ENCODE peak calls at places on chromosomes 4 and X, in four cellular contexts. H is H1, Z is HCT116, J is WTC11. F is an unnamed sample.

GRCh38 chr4:132605551-132605950 is 543.5 kb upstream of the PCDH10 start:
- DNase-seq in H (no peak), Z (no peak), J (no peak), F (no peak)

GRCh38 chrX:3175659-3176438 is 134.6 kb downstream of the ARSF start:
- DNase-seq in H (no peak), Z (no peak), J (no peak), F (no peak)

GRCh38 chr4:140893939-140894338 is 137.8 kb upstream of the TBC1D9 start:
- DNase-seq in H (no peak), Z (no peak), J (no peak), F (no peak)

GRCh38 chr4:1234296-1234695 is 14.6 kb downstream of the CTBP1 start:
- DNase-seq in H (no peak), Z (no peak), J (no peak), F (no peak)

GRCh38 chrX:4805559-4805958 is 1092.1 kb upstream of the PRKX start:
- DNase-seq in H (no peak), Z (no peak), J (no peak), F (peak)

GRCh38 chrX:101617211-101618191 is at the start of gene ARMCX6:
- DNase-seq in H (no peak), Z (peak), J (peak), F (peak)

GRCh38 chrX:154457491-154458115 is 478 bp upstream of the PLXNA3 start:
- DNase-seq in H (no peak), Z (no peak), J (peak), F (no peak)

GRCh38 chr4:90904018-90904417 is 776.8 kb downstream of the CCSER1 start:
- DNase-seq in H (no peak), Z (no peak), J (no peak), F (no peak)

GRCh38 chr4:39353478-39354177 is 12.5 kb downstream of the RFC1 start:
- DNase-seq in H (no peak), Z (no peak), J (no peak), F (no peak)

GRCh38 chrX:65017464-65017863 is 41.2 kb upstream of the ZC4H2 start:
- DNase-seq in H (no peak), Z (no peak), J (no peak), F (no peak)

GRCh38 chr4:60195256-60195655 is 1004.9 kb upstream of the ADGRL3 start:
- DNase-seq in H (no peak), Z (no peak), J (no peak), F (no peak)

GRCh38 chr4:78517050-78517652 is 34.4 kb upstream of the ANXA3 start:
- DNase-seq in H (no peak), Z (no peak), J (no peak), F (peak)

GRCh38 chr4:108943971-108944370 is 181.1 kb upstream of the ETNPPL start:
- DNase-seq in H (no peak), Z (no peak), J (no peak), F (no peak)

GRCh38 chrX:25015486-25016360 is at the start of gene ARX:
- DNase-seq in H (no peak), Z (peak), J (peak), F (peak)

GRCh38 chrX:132022863-132023116 is 312 bp upstream of the STK26 start:
- DNase-seq in H (peak), Z (no peak), J (no peak), F (no peak)

GRCh38 chr4:20126906-20127305 is 124.8 kb upstream of the SLIT2 start:
- DNase-seq in H (no peak), Z (no peak), J (no peak), F (no peak)

GRCh38 chr4:98662055-98662453 is 3.6 kb upstream of the TSPAN5 start:
- DNase-seq in H (no peak), Z (no peak), J (no peak), F (no peak)

GRCh38 chr4:2535386-2536192 is 858 bp upstream of the FAM193A start:
- DNase-seq in H (no peak), Z (no peak), J (peak), F (peak)

GRCh38 chrX:109890910-109891502 is 111.9 kb upstream of the TMEM164 start:
- DNase-seq in H (peak), Z (peak), J (peak), F (peak)

GRCh38 chr4:5079581-5079980 is 28.3 kb downstream of the STK32B start:
- DNase-seq in H (no peak), Z (no peak), J (no peak), F (no peak)

GRCh38 chr4:99404595-99405287 is 30.4 kb downstream of the ADH7 start:
- DNase-seq in H (no peak), Z (peak), J (no peak), F (no peak)

GRCh38 chrX:21812628-21813027 is 26.8 kb upstream of the MBTPS2 start:
- DNase-seq in H (no peak), Z (no peak), J (no peak), F (no peak)

GRCh38 chrX:140712413-140713173 is 3.0 kb downstream of the LINC00632 start:
- DNase-seq in H (peak), Z (no peak), J (peak), F (no peak)

GRCh38 chrX:38798956-38799355 is 2.3 kb upstream of the MID1IP1 start:
- DNase-seq in H (no peak), Z (no peak), J (no peak), F (no peak)

GRCh38 chr4:184648220-184649025 is 824 bp downstream of the CASP3 start:
- DNase-seq in H (no peak), Z (no peak), J (peak), F (peak)

GRCh38 chrX:129654652-129655546 is at the start of gene APLN:
- DNase-seq in H (no peak), Z (no peak), J (peak), F (no peak)

GRCh38 chr4:88027611-88028608 is 20.5 kb downstream of the PKD2 start:
- DNase-seq in H (no peak), Z (no peak), J (no peak), F (no peak)

GRCh38 chr4:74777531-74777930 is 16.8 kb downstream of the BTC start:
- DNase-seq in H (no peak), Z (no peak), J (no peak), F (no peak)

GRCh38 chr4:53659112-53659511 is 67.8 kb upstream of the LNX1 start:
- DNase-seq in H (no peak), Z (no peak), J (no peak), F (no peak)

GRCh38 chr4:124711469-124712416 is 789 bp downstream of the ANKRD50 start:
- DNase-seq in H (peak), Z (peak), J (peak), F (peak)

GRCh38 chr4:23333946-23334878 is 555.6 kb downstream of the PPARGC1A start:
- DNase-seq in H (no peak), Z (no peak), J (peak), F (no peak)

DNA sequence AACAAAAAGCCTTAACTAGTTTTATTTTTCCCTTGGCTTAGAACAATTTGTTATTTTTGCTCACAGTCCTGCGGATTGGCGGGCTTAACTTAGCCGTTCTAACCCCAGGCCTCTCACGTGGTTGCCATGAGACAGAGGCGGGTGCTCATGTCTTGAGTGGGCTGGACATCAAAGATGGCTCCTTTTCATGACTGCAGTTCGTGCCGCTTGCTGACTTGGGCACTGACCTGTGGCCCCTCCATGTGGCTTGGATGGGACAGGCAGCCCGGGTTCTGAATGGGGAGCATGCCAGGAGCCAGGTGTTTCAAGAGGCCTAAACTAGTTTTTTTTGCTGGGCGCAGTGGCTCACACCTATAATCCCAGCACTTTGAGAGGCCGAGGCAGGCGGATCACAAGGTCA is 40.7 kb downstream of the CDS1 start:
- DNase-seq in H (no peak), Z (no peak), J (no peak), F (no peak)
- TF ChIP-seq ATF3 in H (no peak), Z (no peak), J (no peak), F (no peak)

DNA sequence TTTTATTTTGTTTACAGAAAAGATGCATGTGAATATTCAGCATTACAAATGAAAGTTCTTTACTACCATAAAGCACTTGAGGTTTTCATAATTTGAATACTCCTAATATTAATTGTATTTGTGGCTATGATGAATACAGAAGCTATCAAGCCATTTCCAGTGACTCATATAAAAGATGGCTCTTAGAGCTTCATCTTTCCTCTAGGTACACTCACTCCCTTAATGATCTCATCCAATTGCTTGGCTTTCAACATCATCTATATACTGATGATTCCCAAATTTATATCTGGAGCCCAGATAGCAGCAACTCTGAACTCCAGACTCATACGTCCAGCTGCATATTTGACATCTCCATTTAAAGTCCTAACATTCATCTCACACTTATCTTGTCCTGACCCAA is 183.4 kb upstream of the FAM241A start:
- DNase-seq in H (no peak), Z (no peak), J (no peak), F (no peak)
- TF ChIP-seq ATF3 in H (no peak), Z (no peak), J (no peak), F (no peak)

GRCh38 chr4:121477079-121477478 is 96.3 kb upstream of the QRFPR start:
- DNase-seq in H (no peak), Z (no peak), J (no peak), F (no peak)

GRCh38 chr4:121484633-121485032 is 103.8 kb upstream of the QRFPR start:
- DNase-seq in H (no peak), Z (peak), J (peak), F (peak)

GRCh38 chr4:121477480-121477879 is 96.7 kb upstream of the QRFPR start:
- DNase-seq in H (no peak), Z (no peak), J (no peak), F (no peak)

GRCh38 chr4:121485190-121485804 is 104.5 kb upstream of the QRFPR start:
- DNase-seq in H (no peak), Z (no peak), J (no peak), F (no peak)

GRCh38 chr4:121479801-121480200 is 99.0 kb upstream of the QRFPR start:
- DNase-seq in H (no peak), Z (peak), J (no peak), F (no peak)
- TF ChIP-seq ATF3 in H (no peak), Z (no peak), J (no peak), F (no peak)

DNA sequence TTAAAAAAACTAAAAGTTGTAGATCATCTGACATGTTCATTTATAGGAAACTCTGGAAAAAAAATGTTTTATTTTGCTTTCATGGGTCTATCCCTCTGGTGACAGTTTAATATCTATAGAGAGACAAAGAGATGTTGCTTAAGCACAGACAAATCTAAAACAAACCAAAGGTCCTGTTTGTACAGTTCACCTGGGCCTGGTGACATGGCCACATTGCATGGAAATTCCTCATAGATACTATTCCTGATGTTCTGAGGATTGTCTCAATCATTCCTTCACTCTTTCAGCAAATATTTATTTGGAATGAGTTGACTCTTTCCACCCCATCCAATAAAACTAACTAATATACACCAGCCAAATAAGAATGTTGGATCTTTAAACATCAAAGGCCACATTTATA is 259.1 kb upstream of the NOCT start:
- DNase-seq in H (no peak), Z (no peak), J (no peak), F (peak)
- TF ChIP-seq ATF3 in H (no peak), Z (no peak), J (no peak), F (no peak)

GRCh38 chr4:81826336-81826735 is 354.6 kb upstream of the RASGEF1B start:
- DNase-seq in H (no peak), Z (no peak), J (no peak), F (no peak)

GRCh38 chr4:81828991-81829390 is 357.3 kb upstream of the RASGEF1B start:
- DNase-seq in H (no peak), Z (no peak), J (no peak), F (no peak)

GRCh38 chr4:81826817-81827424 is 355.2 kb upstream of the RASGEF1B start:
- DNase-seq in H (no peak), Z (no peak), J (no peak), F (no peak)

GRCh38 chr4:81833596-81833995 is 361.9 kb upstream of the RASGEF1B start:
- DNase-seq in H (no peak), Z (no peak), J (no peak), F (no peak)

DNA sequence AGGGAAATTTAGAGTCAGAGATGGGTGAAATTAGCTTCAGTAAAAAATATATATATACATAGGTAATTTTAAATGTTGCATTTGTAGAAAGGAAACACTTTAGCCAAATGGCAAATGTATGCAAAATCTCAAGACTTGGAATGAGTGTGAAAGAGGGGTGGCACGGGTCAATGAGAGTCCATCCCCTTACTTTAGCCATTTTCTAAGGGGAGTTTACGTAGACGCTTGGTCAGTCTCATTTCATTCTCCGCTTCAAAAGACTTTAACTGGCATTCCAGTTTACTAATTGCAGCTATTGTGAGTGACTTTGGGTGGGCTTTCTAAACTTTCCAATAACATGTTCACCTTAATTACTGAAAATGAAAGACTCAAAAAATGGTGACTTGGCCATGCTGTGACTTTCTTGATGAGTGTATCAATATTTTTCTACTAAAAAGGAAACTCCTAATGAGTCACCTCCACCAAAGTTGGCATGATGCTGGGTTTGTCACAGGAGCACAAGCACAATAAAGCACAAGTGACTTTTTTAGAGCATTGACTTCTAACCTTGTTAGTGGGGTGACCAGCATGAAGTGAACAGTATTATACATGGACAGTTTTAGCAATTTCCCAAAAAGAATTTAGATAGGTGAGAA is 356.0 kb upstream of the RASGEF1B start:
- DNase-seq in H (no peak), Z (no peak), J (no peak), F (no peak)
- TF ChIP-seq ATF3 in H (no peak), Z (no peak), J (no peak), F (no peak)

F was measured in HepG2.